ENCODE peak calls at places on chromosomes 2 and 18, in five cellular contexts. P is lower leg skin, B is natural killer cell, S is cardiac muscle cell, I is cardiac fibroblast. C is an unnamed sample.

GRCh38 chr2:19048593-19049264 is 309.7 kb downstream of the OSR1 start:
- DNase-seq in I (peak), B (no peak), P (no peak), S (peak), C (no peak)

GRCh38 chr2:218867900-218868299 is 8.3 kb downstream of the WNT6 start:
- DNase-seq in P (no peak), B (no peak), S (no peak), I (no peak), C (no peak)

GRCh38 chr2:39530423-39530866 is 93.4 kb upstream of the MAP4K3 start:
- DNase-seq in P (no peak), I (peak), B (no peak), S (peak), C (no peak)

GRCh38 chr2:69359371-69359770 is 27.7 kb downstream of the GFPT1 start:
- DNase-seq in I (no peak), S (no peak), B (no peak), P (no peak), C (no peak)

GRCh38 chr2:201149064-201149820 is 33.3 kb downstream of the CFLAR start:
- DNase-seq in I (peak), B (no peak), P (no peak), S (peak), C (no peak)

GRCh38 chr2:238139141-238139840 is 823 bp downstream of the KLHL30 start:
- DNase-seq in I (no peak), P (no peak), B (peak), S (no peak), C (no peak)

GRCh38 chr2:101802329-101802728 is 104.8 kb downstream of the MAP4K4 start:
- DNase-seq in I (no peak), S (no peak), P (no peak), B (no peak), C (no peak)

GRCh38 chr2:53230691-53231090 is 536.9 kb upstream of the CHAC2 start:
- DNase-seq in S (no peak), B (no peak), I (no peak), P (no peak), C (no peak)

GRCh38 chr2:26838121-26838906 is 9.6 kb upstream of the DPYSL5 start:
- DNase-seq in B (no peak), I (peak), P (no peak), S (peak), C (no peak)

GRCh38 chr2:70767699-70768584 is at the start of gene ADD2:
- DNase-seq in P (no peak), S (peak), B (peak), I (peak), C (peak)

GRCh38 chr2:190267302-190267701 is 52.3 kb downstream of the HIBCH start:
- DNase-seq in I (peak), B (no peak), S (peak), P (no peak), C (no peak)

GRCh38 chr2:1837458-1837857 is 93.1 kb upstream of the PXDN start:
- DNase-seq in B (no peak), S (no peak), P (no peak), I (no peak), C (no peak)

GRCh38 chr18:2087877-2088673 is 483.2 kb downstream of the METTL4 start:
- DNase-seq in P (peak), S (peak), I (peak), B (no peak), C (no peak)

GRCh38 chr18:79965119-79965902 is 868 bp downstream of the HSBP1L1 start:
- DNase-seq in I (peak), P (no peak), S (peak), B (no peak), C (no peak)

GRCh38 chr2:64862623-64863022 is 126.6 kb upstream of the SLC1A4 start:
- DNase-seq in B (no peak), P (no peak), S (no peak), I (no peak), C (no peak)

GRCh38 chr2:121746071-121746578 is 9.3 kb upstream of the TSN start:
- DNase-seq in S (no peak), I (no peak), P (no peak), B (no peak), C (no peak)

GRCh38 chr2:49973917-49974368 is 819.6 kb upstream of the FSHR start:
- DNase-seq in B (peak), S (peak), P (peak), I (peak), C (peak)

GRCh38 chr18:5237083-5237722 is 40.1 kb upstream of the AKAIN1 start:
- DNase-seq in I (peak), S (peak), P (no peak), B (no peak), C (no peak)

GRCh38 chr2:216871333-216871934 is 11.6 kb upstream of the TNP1 start:
- DNase-seq in I (no peak), B (no peak), S (no peak), P (no peak), C (no peak)

GRCh38 chr18:35458677-35459441 is 38.9 kb downstream of the INO80C start:
- DNase-seq in P (no peak), I (peak), S (peak), B (no peak), C (no peak)

GRCh38 chr2:26520065-26520464 is 42.1 kb upstream of the OTOF start:
- DNase-seq in S (no peak), P (no peak), B (no peak), I (no peak), C (no peak)

GRCh38 chr2:159612255-159612901 is 4.0 kb downstream of the BAZ2B start:
- DNase-seq in I (peak), P (no peak), B (no peak), S (peak), C (no peak)

GRCh38 chr2:172251231-172251630 is 148.5 kb upstream of the DLX2 start:
- DNase-seq in P (no peak), B (no peak), I (peak), S (no peak), C (no peak)

GRCh38 chr2:21812766-21813165 is 689.0 kb downstream of the TDRD15 start:
- DNase-seq in B (no peak), S (no peak), I (no peak), P (no peak), C (no peak)

GRCh38 chr2:213669657-213670056 is 385.4 kb downstream of the SPAG16 start:
- DNase-seq in S (no peak), B (no peak), P (no peak), I (no peak), C (no peak)

GRCh38 chr2:95695613-95696012 is 103.8 kb downstream of the TRIM43 start:
- DNase-seq in B (no peak), I (peak), S (peak), P (peak), C (no peak)

GRCh38 chr2:159891917-159892691 is 94.1 kb upstream of the CD302 start:
- DNase-seq in S (peak), B (no peak), P (no peak), I (peak), C (no peak)

GRCh38 chr2:68253211-68254068 is 1.1 kb upstream of the PPP3R1 start:
- DNase-seq in S (peak), I (peak), P (no peak), B (no peak), C (no peak)

GRCh38 chr2:221370076-221370941 is 201.8 kb downstream of the EPHA4 start:
- DNase-seq in B (no peak), P (no peak), S (no peak), I (no peak), C (no peak)

GRCh38 chr2:221374234-221374633 is 197.9 kb downstream of the EPHA4 start:
- DNase-seq in P (no peak), B (no peak), S (no peak), I (no peak), C (no peak)

GRCh38 chr2:221370942-221371221 is 201.2 kb downstream of the EPHA4 start:
- DNase-seq in S (no peak), I (no peak), P (no peak), B (no peak), C (no peak)

GRCh38 chr2:221371347-221371746 is 200.8 kb downstream of the EPHA4 start:
- DNase-seq in B (no peak), P (no peak), S (no peak), I (no peak), C (no peak)

DNA sequence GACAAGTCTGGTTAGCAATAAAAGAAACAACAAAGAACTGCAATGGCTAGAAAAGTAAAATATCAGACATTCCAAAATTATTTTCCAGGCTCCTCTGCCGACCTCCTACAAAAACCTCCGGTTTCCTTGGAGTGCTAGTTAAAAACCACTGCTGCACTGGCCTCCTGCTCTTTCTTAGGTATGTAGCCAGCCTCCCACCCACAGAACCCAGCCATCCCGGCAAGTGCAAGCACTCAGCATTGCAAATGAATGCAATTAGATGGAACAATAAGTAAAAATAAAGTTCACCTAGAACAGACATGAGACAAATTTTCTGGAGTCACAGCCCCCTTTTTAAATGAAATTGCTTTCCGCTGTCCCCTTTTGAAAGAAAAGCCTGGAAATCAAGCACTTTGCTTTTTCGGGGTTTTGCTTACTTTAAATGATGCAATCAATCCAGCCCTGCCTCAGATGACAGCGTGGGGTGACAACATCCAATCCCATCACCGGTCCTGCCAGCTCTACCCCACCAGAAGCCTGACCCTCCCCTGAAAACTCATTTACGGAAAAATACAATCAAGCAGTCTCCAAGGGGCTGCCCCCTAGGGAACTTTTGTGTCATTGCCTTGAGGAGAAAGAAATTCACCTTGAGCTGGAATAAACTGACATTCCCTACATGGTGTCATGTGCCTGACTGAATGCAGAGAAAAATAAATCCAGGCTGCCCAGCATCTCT is 199.8 kb downstream of the EPHA4 start:
- DNase-seq in B (no peak), I (no peak), S (no peak), P (no peak), C (no peak)
- TF ChIP-seq CTCF in B (no peak), I (no peak), S (peak), P (no peak), C (peak)

GRCh38 chr2:186588421-186588820 is 1.4 kb upstream of the ITGAV start:
- DNase-seq in P (no peak), B (no peak), I (no peak), S (no peak), C (no peak)

GRCh38 chr2:186588940-186589732 is 720 bp upstream of the ITGAV start:
- DNase-seq in S (no peak), I (no peak), P (no peak), B (no peak), C (no peak)

GRCh38 chr2:186590538-186591441 is 934 bp downstream of the ITGAV start:
- DNase-seq in S (peak), B (peak), P (no peak), I (peak), C (no peak)

GRCh38 chr2:186592137-186592875 is 2.5 kb downstream of the ITGAV start:
- DNase-seq in S (no peak), B (no peak), I (no peak), P (no peak), C (no peak)

GRCh38 chr2:186589733-186590537 is at the start of gene ITGAV:
- DNase-seq in S (peak), I (peak), P (peak), B (peak), C (peak)
- TF ChIP-seq CTCF in S (no peak), I (peak), P (no peak), B (no peak), C (no peak)

DNA sequence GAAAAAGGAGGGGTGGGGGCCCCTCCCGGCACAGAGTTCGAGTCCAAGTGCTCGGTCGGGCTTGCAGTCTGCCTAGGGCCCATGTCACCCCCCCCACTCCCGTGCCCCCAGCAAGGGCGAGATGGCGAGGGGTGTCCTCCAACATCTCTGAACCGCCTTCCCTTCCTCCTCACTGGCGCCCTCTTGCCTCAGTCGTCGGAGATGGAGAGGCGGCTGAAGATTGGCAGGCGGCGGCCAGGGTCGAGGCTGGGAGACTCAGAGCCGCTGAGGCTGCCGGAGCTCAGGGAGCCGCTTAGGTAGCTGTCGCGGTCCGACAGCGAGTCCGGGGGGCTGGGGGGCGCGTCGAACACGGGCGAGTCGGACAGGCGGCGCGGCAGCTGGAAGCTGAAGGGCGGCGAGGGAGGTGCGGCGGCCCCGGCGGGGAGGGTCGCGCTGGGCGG is 2.3 kb downstream of the ZFP36L2 start:
- DNase-seq in P (no peak), B (peak), S (peak), I (peak), C (peak)
- TF ChIP-seq CTCF in P (no peak), B (no peak), S (peak), I (peak), C (peak)

GRCh38 chr2:181239400-181239799 is 217.8 kb upstream of the ITGA4 start:
- DNase-seq in I (peak), B (no peak), P (no peak), S (no peak), C (no peak)
- TF ChIP-seq CTCF in I (no peak), B (no peak), P (no peak), S (no peak), C (no peak)

DNA sequence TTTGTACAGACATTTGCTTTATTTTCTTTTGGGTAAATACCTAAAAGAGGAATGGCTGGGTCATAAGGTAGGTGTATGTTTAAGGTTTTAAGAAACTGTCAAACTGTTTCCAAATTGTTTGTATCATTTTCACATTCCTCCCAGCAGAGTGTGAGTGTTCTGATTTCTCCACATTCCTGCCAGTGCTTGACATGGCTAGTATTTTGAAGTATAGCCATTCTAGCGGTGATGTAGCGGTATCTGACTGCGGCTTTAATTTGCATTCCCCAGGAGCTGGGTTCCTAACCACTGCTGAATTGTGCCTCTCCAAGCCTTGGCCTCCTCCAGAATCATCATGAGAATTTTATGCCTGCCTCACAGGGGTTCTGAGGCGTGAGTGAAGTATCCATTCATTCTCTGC is 61.8 kb upstream of the ARL4C start:
- DNase-seq in P (no peak), B (no peak), S (peak), I (peak), C (no peak)
- TF ChIP-seq CTCF in P (no peak), B (no peak), S (no peak), I (no peak), C (no peak)

GRCh38 chr18:52426041-52426440 is 86.0 kb downstream of the DCC start:
- DNase-seq in P (no peak), I (no peak), S (no peak), B (no peak), C (no peak)

GRCh38 chr18:52426462-52426861 is 86.5 kb downstream of the DCC start:
- DNase-seq in B (no peak), S (no peak), I (no peak), P (no peak), C (no peak)

GRCh38 chr18:52427521-52428175 is 87.7 kb downstream of the DCC start:
- DNase-seq in I (no peak), B (no peak), P (no peak), S (no peak), C (no peak)

DNA sequence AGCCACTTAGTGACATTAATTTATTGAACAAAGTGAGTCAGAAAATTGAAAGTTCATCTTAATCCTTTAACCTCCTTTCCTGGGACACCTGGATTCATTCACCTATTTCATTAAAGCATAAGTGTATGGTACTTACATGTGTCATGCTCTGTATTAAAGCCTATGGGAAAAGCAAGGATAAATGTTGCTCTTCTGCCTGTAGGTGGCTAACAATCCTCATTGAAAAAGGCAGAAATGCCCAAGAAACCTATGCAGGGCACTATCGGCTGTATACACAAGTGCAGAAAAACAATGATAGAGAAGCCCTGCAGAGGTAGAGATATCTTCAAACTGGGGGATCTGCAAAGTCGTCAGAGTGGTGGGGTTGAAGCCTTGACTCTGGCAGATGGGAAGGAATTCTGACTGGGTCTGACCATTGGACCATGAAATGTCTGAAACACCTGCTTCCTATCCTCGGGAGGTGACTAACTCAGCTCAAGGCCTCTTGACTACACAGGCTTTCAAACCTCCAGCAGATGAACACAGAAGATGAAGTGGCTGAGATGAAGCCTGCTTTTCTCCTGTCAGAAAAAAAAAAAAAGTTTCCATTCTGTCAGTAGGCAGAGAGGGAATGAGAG is 83.1 kb downstream of the DCC start:
- DNase-seq in P (no peak), S (no peak), I (no peak), B (no peak), C (no peak)
- TF ChIP-seq CTCF in P (no peak), S (no peak), I (no peak), B (no peak), C (peak)

C was measured in progenitor cell of endocrine pancreas.